ENCODE peak calls at places on chromosomes 5 and 9, in four cellular contexts. One of them, this sample, is unnamed.

GRCh38 chr9:18490591-18491370 is 16.8 kb downstream of the ADAMTSL1 start:
- DNase-seq in WTC11: no peak
- DNase-seq in K562: no peak
- DNase-seq in HepG2: no peak
- DNase-seq in this sample: no peak

GRCh38 chr5:137374110-137374853 is 124.8 kb downstream of the SPOCK1 start:
- DNase-seq in HepG2: no peak
- DNase-seq in WTC11: no peak
- DNase-seq in K562: no peak
- DNase-seq in this sample: no peak

GRCh38 chr9:90037136-90037797 is 432.5 kb downstream of the GADD45G start:
- DNase-seq in WTC11: no peak
- DNase-seq in K562: no peak
- DNase-seq in HepG2: no peak
- DNase-seq in this sample: no peak

GRCh38 chr5:64958757-64959391 is 190.1 kb downstream of the CWC27 start:
- DNase-seq in WTC11: no peak
- DNase-seq in HepG2: peak
- DNase-seq in K562: no peak
- DNase-seq in this sample: no peak

GRCh38 chr9:123511326-123511974 is 155.5 kb downstream of the CRB2 start:
- DNase-seq in HepG2: no peak
- DNase-seq in K562: no peak
- DNase-seq in WTC11: no peak
- DNase-seq in this sample: no peak

GRCh38 chr9:27714388-27714787 is 141.1 kb upstream of the C9orf72 start:
- DNase-seq in WTC11: no peak
- DNase-seq in K562: no peak
- DNase-seq in HepG2: no peak
- DNase-seq in this sample: peak

GRCh38 chr5:139912804-139913203 is 117.2 kb downstream of the PSD2 start:
- DNase-seq in HepG2: no peak
- DNase-seq in WTC11: no peak
- DNase-seq in K562: no peak
- DNase-seq in this sample: no peak

GRCh38 chr5:135729582-135729879 is 104.9 kb upstream of the SLC25A48 start:
- DNase-seq in K562: no peak
- DNase-seq in HepG2: no peak
- DNase-seq in WTC11: no peak
- DNase-seq in this sample: no peak

GRCh38 chr5:997001-997474 is 11.6 kb upstream of the NKD2 start:
- DNase-seq in HepG2: peak
- DNase-seq in WTC11: peak
- DNase-seq in K562: peak
- DNase-seq in this sample: no peak

GRCh38 chr5:158364367-158364766 is 505.4 kb upstream of the CLINT1 start:
- DNase-seq in WTC11: peak
- DNase-seq in K562: no peak
- DNase-seq in HepG2: no peak
- DNase-seq in this sample: no peak

GRCh38 chr9:35859310-35859994 is 10.7 kb downstream of the OR13J1 start:
- DNase-seq in HepG2: no peak
- DNase-seq in K562: peak
- DNase-seq in WTC11: no peak
- DNase-seq in this sample: no peak

GRCh38 chr5:6359941-6360683 is 18.2 kb downstream of the MED10 start:
- DNase-seq in WTC11: peak
- DNase-seq in K562: no peak
- DNase-seq in HepG2: no peak
- DNase-seq in this sample: no peak

GRCh38 chr5:72506150-72506549 is 1.1 kb downstream of the ZNF366 start:
- DNase-seq in WTC11: no peak
- DNase-seq in K562: no peak
- DNase-seq in HepG2: no peak
- DNase-seq in this sample: no peak

GRCh38 chr9:20040991-20041606 is 252.3 kb upstream of the SLC24A2 start:
- DNase-seq in WTC11: no peak
- DNase-seq in HepG2: no peak
- DNase-seq in K562: no peak
- DNase-seq in this sample: no peak

GRCh38 chr5:110517396-110517795 is 209.1 kb downstream of the TMEM232 start:
- DNase-seq in WTC11: no peak
- DNase-seq in K562: no peak
- DNase-seq in HepG2: no peak
- DNase-seq in this sample: no peak

GRCh38 chr9:98380065-98380681 is 124.7 kb upstream of the TBC1D2 start:
- DNase-seq in HepG2: no peak
- DNase-seq in WTC11: peak
- DNase-seq in K562: peak
- DNase-seq in this sample: no peak

GRCh38 chr9:91060520-91061343 is 259.1 kb downstream of the SYK start:
- DNase-seq in HepG2: peak
- DNase-seq in WTC11: no peak
- DNase-seq in K562: no peak
- DNase-seq in this sample: no peak

GRCh38 chr5:100464418-100464817 is 70.8 kb upstream of the FAM174A start:
- DNase-seq in WTC11: no peak
- DNase-seq in K562: no peak
- DNase-seq in HepG2: no peak
- DNase-seq in this sample: no peak

GRCh38 chr9:126430124-126430523 is 103.5 kb downstream of the MVB12B start:
- DNase-seq in WTC11: no peak
- DNase-seq in HepG2: no peak
- DNase-seq in K562: no peak
- DNase-seq in this sample: no peak

GRCh38 chr5:58925627-58926545 is 343.0 kb downstream of the RAB3C start:
- DNase-seq in K562: no peak
- DNase-seq in HepG2: no peak
- DNase-seq in WTC11: no peak
- DNase-seq in this sample: no peak

GRCh38 chr5:54895816-54896341 is 89.5 kb downstream of the ESM1 start:
- DNase-seq in WTC11: peak
- DNase-seq in HepG2: peak
- DNase-seq in K562: no peak
- DNase-seq in this sample: peak

GRCh38 chr5:76710991-76711390 is 4.9 kb upstream of the F2R start:
- DNase-seq in HepG2: no peak
- DNase-seq in WTC11: no peak
- DNase-seq in K562: no peak
- DNase-seq in this sample: no peak

DNA sequence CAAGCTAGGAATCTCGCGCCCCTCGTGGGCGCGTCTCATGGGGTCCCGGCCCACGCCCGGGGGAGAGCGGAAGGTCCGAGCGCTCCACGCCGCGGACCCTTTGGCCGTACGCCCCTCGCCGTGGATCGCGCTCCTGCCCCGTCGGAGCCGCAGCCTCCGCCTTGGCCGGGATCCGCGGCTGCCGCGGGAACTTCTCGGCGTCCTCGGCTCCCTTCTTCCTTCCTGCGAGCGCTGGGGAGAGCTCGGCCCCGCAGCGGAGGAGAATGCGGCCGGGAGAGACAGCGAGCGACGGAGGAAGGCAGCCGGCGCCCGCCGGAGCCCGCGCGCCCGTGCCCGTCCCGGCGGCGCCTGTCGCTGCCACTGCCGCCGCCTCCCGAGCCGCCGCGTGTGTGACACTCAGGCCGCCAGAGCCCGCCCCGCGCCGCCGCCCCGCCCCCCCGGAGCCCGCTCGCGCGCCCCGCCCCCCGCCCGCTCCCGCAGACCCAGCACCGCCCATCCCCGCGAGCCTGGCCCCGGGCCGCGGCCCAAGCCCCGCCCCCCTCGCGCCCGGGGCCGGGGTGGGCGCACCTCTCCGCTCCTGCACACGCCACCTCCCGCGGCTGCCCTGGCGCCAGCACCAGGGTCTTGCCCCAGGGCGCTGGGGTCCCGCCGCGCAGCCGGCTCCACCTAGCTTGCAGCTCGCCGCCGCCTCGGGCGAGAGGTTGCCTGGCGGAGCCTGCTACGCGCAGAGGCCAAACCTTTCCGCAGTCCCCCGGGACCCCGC is at the start of gene SHB:
- DNase-seq in K562: peak
- DNase-seq in HepG2: peak
- DNase-seq in WTC11: peak
- DNase-seq in this sample: peak
- TF ChIP-seq ELF4 in K562: no peak
- TF ChIP-seq ELF4 in HepG2: no peak
- TF ChIP-seq ELF4 in WTC11: no peak
- TF ChIP-seq ELF4 in this sample: no peak

DNA sequence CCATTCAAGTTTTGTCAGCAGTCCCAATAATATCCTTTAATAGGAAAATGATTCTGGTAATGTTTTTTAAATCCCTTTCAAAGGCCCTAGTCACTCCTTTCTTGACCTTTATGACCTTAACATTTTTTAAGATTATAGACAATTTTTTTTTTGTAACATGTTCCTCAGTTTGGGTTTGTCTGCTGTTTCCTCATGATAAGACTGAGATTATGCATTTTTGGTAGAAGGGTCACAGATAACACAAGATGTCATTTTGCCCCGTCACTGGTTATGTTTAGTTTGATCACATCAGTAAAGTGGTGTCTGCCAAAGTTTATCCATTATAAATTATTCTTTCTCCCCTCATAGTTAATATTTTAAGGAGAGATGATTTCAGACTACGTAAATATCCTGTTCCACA is 16.0 kb upstream of the PTPDC1 start:
- DNase-seq in K562: peak
- DNase-seq in HepG2: no peak
- DNase-seq in WTC11: no peak
- DNase-seq in this sample: no peak
- TF ChIP-seq ELF4 in K562: peak
- TF ChIP-seq ELF4 in HepG2: no peak
- TF ChIP-seq ELF4 in WTC11: no peak
- TF ChIP-seq ELF4 in this sample: no peak

GRCh38 chr9:88177343-88177742 is 39.1 kb upstream of the SPATA31C2 start:
- DNase-seq in HepG2: no peak
- DNase-seq in K562: no peak
- DNase-seq in WTC11: no peak
- DNase-seq in this sample: no peak
- TF ChIP-seq ELF4 in HepG2: no peak
- TF ChIP-seq ELF4 in K562: no peak
- TF ChIP-seq ELF4 in WTC11: no peak
- TF ChIP-seq ELF4 in this sample: no peak

GRCh38 chr9:130963916-130964315 is 24.9 kb upstream of the FIBCD1 start:
- DNase-seq in K562: no peak
- DNase-seq in WTC11: no peak
- DNase-seq in HepG2: no peak
- DNase-seq in this sample: no peak
- TF ChIP-seq ELF4 in K562: no peak
- TF ChIP-seq ELF4 in WTC11: no peak
- TF ChIP-seq ELF4 in HepG2: no peak
- TF ChIP-seq ELF4 in this sample: no peak

GRCh38 chr5:10660720-10661387 is 97.0 kb downstream of the ANKRD33B start:
- DNase-seq in WTC11: no peak
- DNase-seq in K562: no peak
- DNase-seq in HepG2: no peak
- DNase-seq in this sample: no peak
- TF ChIP-seq ELF4 in WTC11: no peak
- TF ChIP-seq ELF4 in K562: no peak
- TF ChIP-seq ELF4 in HepG2: no peak
- TF ChIP-seq ELF4 in this sample: no peak

This sample was measured in HEK293T.